ENCODE peak calls at places on chromosomes 3 and 15, in four cellular contexts. One of them, this sample, is unnamed.

GRCh38 chr15:52546031-52546751 is 17.5 kb upstream of the MYO5A start:
- DNase-seq in SJSA1: no peak
- DNase-seq in nucleus accumbens: no peak
- DNase-seq in naive thymus-derived CD8-positive, alpha-beta T cell: no peak
- DNase-seq in this sample: no peak

GRCh38 chr3:153061938-153062528 is 100.0 kb upstream of the RAP2B start:
- DNase-seq in SJSA1: no peak
- DNase-seq in nucleus accumbens: no peak
- DNase-seq in naive thymus-derived CD8-positive, alpha-beta T cell: no peak
- DNase-seq in this sample: no peak

GRCh38 chr15:41893422-41894250 is at the start of gene SPTBN5:
- DNase-seq in SJSA1: no peak
- DNase-seq in nucleus accumbens: no peak
- DNase-seq in naive thymus-derived CD8-positive, alpha-beta T cell: no peak
- DNase-seq in this sample: no peak

GRCh38 chr3:102885289-102885688 is 450.5 kb downstream of the ZPLD1 start:
- DNase-seq in SJSA1: no peak
- DNase-seq in nucleus accumbens: no peak
- DNase-seq in naive thymus-derived CD8-positive, alpha-beta T cell: no peak
- DNase-seq in this sample: no peak

GRCh38 chr3:54188176-54188791 is 65.9 kb downstream of the CACNA2D3 start:
- DNase-seq in SJSA1: no peak
- DNase-seq in nucleus accumbens: no peak
- DNase-seq in naive thymus-derived CD8-positive, alpha-beta T cell: no peak
- DNase-seq in this sample: no peak

GRCh38 chr3:181712505-181713299 is 977 bp downstream of the SOX2 start:
- DNase-seq in SJSA1: no peak
- DNase-seq in nucleus accumbens: peak
- DNase-seq in naive thymus-derived CD8-positive, alpha-beta T cell: no peak
- DNase-seq in this sample: no peak

GRCh38 chr3:31581660-31582059 is 48.9 kb downstream of the STT3B start:
- DNase-seq in SJSA1: no peak
- DNase-seq in nucleus accumbens: no peak
- DNase-seq in naive thymus-derived CD8-positive, alpha-beta T cell: no peak
- DNase-seq in this sample: no peak

GRCh38 chr3:134597390-134597975 is 53.3 kb downstream of the KY start:
- DNase-seq in SJSA1: no peak
- DNase-seq in nucleus accumbens: no peak
- DNase-seq in naive thymus-derived CD8-positive, alpha-beta T cell: no peak
- DNase-seq in this sample: no peak

GRCh38 chr3:154161806-154162205 is 40.6 kb downstream of the ARHGEF26 start:
- DNase-seq in SJSA1: no peak
- DNase-seq in nucleus accumbens: no peak
- DNase-seq in naive thymus-derived CD8-positive, alpha-beta T cell: no peak
- DNase-seq in this sample: no peak

GRCh38 chr3:124491098-124491497 is 239.2 kb upstream of the UMPS start:
- DNase-seq in SJSA1: no peak
- DNase-seq in nucleus accumbens: no peak
- DNase-seq in naive thymus-derived CD8-positive, alpha-beta T cell: no peak
- DNase-seq in this sample: no peak

GRCh38 chr3:64995857-64996564 is 308.2 kb upstream of the ADAMTS9 start:
- DNase-seq in SJSA1: no peak
- DNase-seq in nucleus accumbens: no peak
- DNase-seq in naive thymus-derived CD8-positive, alpha-beta T cell: no peak
- DNase-seq in this sample: no peak

GRCh38 chr3:52004158-52004787 is 8.6 kb upstream of the RPL29 start:
- DNase-seq in SJSA1: no peak
- DNase-seq in nucleus accumbens: peak
- DNase-seq in naive thymus-derived CD8-positive, alpha-beta T cell: no peak
- DNase-seq in this sample: no peak

GRCh38 chr15:70795311-70795665 is 31.9 kb upstream of the UACA start:
- DNase-seq in SJSA1: peak
- DNase-seq in nucleus accumbens: no peak
- DNase-seq in naive thymus-derived CD8-positive, alpha-beta T cell: no peak
- DNase-seq in this sample: no peak

GRCh38 chr15:51186846-51187340 is 92.2 kb upstream of the TNFAIP8L3 start:
- DNase-seq in SJSA1: no peak
- DNase-seq in nucleus accumbens: no peak
- DNase-seq in naive thymus-derived CD8-positive, alpha-beta T cell: no peak
- DNase-seq in this sample: no peak

GRCh38 chr3:132432639-132433038 is 15.3 kb downstream of the DNAJC13 start:
- DNase-seq in SJSA1: no peak
- DNase-seq in nucleus accumbens: no peak
- DNase-seq in naive thymus-derived CD8-positive, alpha-beta T cell: no peak
- DNase-seq in this sample: no peak

GRCh38 chr3:74434406-74434805 is 180.1 kb downstream of the CNTN3 start:
- DNase-seq in SJSA1: no peak
- DNase-seq in nucleus accumbens: no peak
- DNase-seq in naive thymus-derived CD8-positive, alpha-beta T cell: no peak
- DNase-seq in this sample: no peak

GRCh38 chr15:45794304-45794703 is 159.5 kb downstream of the SQOR start:
- DNase-seq in SJSA1: no peak
- DNase-seq in nucleus accumbens: no peak
- DNase-seq in naive thymus-derived CD8-positive, alpha-beta T cell: no peak
- DNase-seq in this sample: no peak

GRCh38 chr3:51622402-51622801 is 48.6 kb upstream of the TEX264 start:
- DNase-seq in SJSA1: no peak
- DNase-seq in nucleus accumbens: no peak
- DNase-seq in naive thymus-derived CD8-positive, alpha-beta T cell: no peak
- DNase-seq in this sample: no peak

GRCh38 chr3:177713921-177714900 is 516.9 kb upstream of the TBL1XR1 start:
- DNase-seq in SJSA1: no peak
- DNase-seq in nucleus accumbens: no peak
- DNase-seq in naive thymus-derived CD8-positive, alpha-beta T cell: no peak
- DNase-seq in this sample: no peak

GRCh38 chr3:16841906-16842709 is 42.6 kb upstream of the PLCL2 start:
- DNase-seq in SJSA1: no peak
- DNase-seq in nucleus accumbens: no peak
- DNase-seq in naive thymus-derived CD8-positive, alpha-beta T cell: peak
- DNase-seq in this sample: peak

GRCh38 chr15:55007561-55007960 is 189.2 kb downstream of the RSL24D1 start:
- DNase-seq in SJSA1: no peak
- DNase-seq in nucleus accumbens: no peak
- DNase-seq in naive thymus-derived CD8-positive, alpha-beta T cell: no peak
- DNase-seq in this sample: no peak

GRCh38 chr3:40876019-40876418 is 323.3 kb upstream of the CTNNB1 start:
- DNase-seq in SJSA1: no peak
- DNase-seq in nucleus accumbens: no peak
- DNase-seq in naive thymus-derived CD8-positive, alpha-beta T cell: no peak
- DNase-seq in this sample: no peak

GRCh38 chr3:118932822-118933558 is 101.7 kb downstream of the IGSF11 start:
- DNase-seq in SJSA1: no peak
- DNase-seq in nucleus accumbens: no peak
- DNase-seq in naive thymus-derived CD8-positive, alpha-beta T cell: no peak
- DNase-seq in this sample: no peak

GRCh38 chr3:117036259-117036799 is 326.8 kb downstream of the TUSC7 start:
- DNase-seq in SJSA1: no peak
- DNase-seq in nucleus accumbens: no peak
- DNase-seq in naive thymus-derived CD8-positive, alpha-beta T cell: no peak
- DNase-seq in this sample: no peak

GRCh38 chr3:16741890-16742289 is 136.7 kb upstream of the DAZL start:
- DNase-seq in SJSA1: peak
- DNase-seq in nucleus accumbens: no peak
- DNase-seq in naive thymus-derived CD8-positive, alpha-beta T cell: no peak
- DNase-seq in this sample: no peak

GRCh38 chr3:194475978-194476377 is 10.8 kb downstream of the ATP13A3 start:
- DNase-seq in SJSA1: no peak
- DNase-seq in nucleus accumbens: no peak
- DNase-seq in naive thymus-derived CD8-positive, alpha-beta T cell: no peak
- DNase-seq in this sample: no peak

GRCh38 chr15:74200394-74200793 is 2.2 kb downstream of the STRA6 start:
- DNase-seq in SJSA1: peak
- DNase-seq in nucleus accumbens: no peak
- DNase-seq in naive thymus-derived CD8-positive, alpha-beta T cell: no peak
- DNase-seq in this sample: no peak

GRCh38 chr3:121995190-121996137 is 26.6 kb downstream of the ILDR1 start:
- DNase-seq in SJSA1: peak
- DNase-seq in nucleus accumbens: peak
- DNase-seq in naive thymus-derived CD8-positive, alpha-beta T cell: no peak
- DNase-seq in this sample: no peak

GRCh38 chr3:43062556-43063040 is 43.3 kb downstream of the POMGNT2 start:
- DNase-seq in SJSA1: no peak
- DNase-seq in nucleus accumbens: no peak
- DNase-seq in naive thymus-derived CD8-positive, alpha-beta T cell: no peak
- DNase-seq in this sample: no peak

GRCh38 chr15:48999314-48999713 is 35.6 kb upstream of the SHC4 start:
- DNase-seq in SJSA1: no peak
- DNase-seq in nucleus accumbens: no peak
- DNase-seq in naive thymus-derived CD8-positive, alpha-beta T cell: no peak
- DNase-seq in this sample: no peak

GRCh38 chr3:137588871-137589270 is 175.2 kb upstream of the SOX14 start:
- DNase-seq in SJSA1: no peak
- DNase-seq in nucleus accumbens: no peak
- DNase-seq in naive thymus-derived CD8-positive, alpha-beta T cell: no peak
- DNase-seq in this sample: no peak

GRCh38 chr3:19972056-19972455 is 25.2 kb downstream of the RAB5A start:
- DNase-seq in SJSA1: no peak
- DNase-seq in nucleus accumbens: no peak
- DNase-seq in naive thymus-derived CD8-positive, alpha-beta T cell: no peak
- DNase-seq in this sample: no peak

GRCh38 chr15:28914483-28915023 is 28.8 kb downstream of the APBA2 start:
- DNase-seq in SJSA1: no peak
- DNase-seq in nucleus accumbens: no peak
- DNase-seq in naive thymus-derived CD8-positive, alpha-beta T cell: no peak
- DNase-seq in this sample: no peak

GRCh38 chr3:150238995-150239612 is 169.0 kb upstream of the TSC22D2 start:
- DNase-seq in SJSA1: no peak
- DNase-seq in nucleus accumbens: no peak
- DNase-seq in naive thymus-derived CD8-positive, alpha-beta T cell: no peak
- DNase-seq in this sample: no peak

GRCh38 chr3:12965999-12966846 is 107.0 kb downstream of the IQSEC1 start:
- DNase-seq in SJSA1: no peak
- DNase-seq in nucleus accumbens: no peak
- DNase-seq in naive thymus-derived CD8-positive, alpha-beta T cell: no peak
- DNase-seq in this sample: no peak

GRCh38 chr3:136836511-136837156 is 17.7 kb downstream of the SLC35G2 start:
- DNase-seq in SJSA1: no peak
- DNase-seq in nucleus accumbens: no peak
- DNase-seq in naive thymus-derived CD8-positive, alpha-beta T cell: no peak
- DNase-seq in this sample: no peak

GRCh38 chr3:42652611-42653302 is 740 bp upstream of the ZBTB47 start:
- DNase-seq in SJSA1: peak
- DNase-seq in nucleus accumbens: peak
- DNase-seq in naive thymus-derived CD8-positive, alpha-beta T cell: no peak
- DNase-seq in this sample: no peak